ENCODE peak calls at places on chromosome 19, in seven cellular contexts. One of them, this sample, is unnamed.

GRCh38 chr19:4374451-4375163 is 25.7 kb downstream of the SH3GL1 start:
- DNase-seq in cardiac muscle cell: peak
- DNase-seq in ELR: peak
- DNase-seq in retinal pigment epithelial cell: no peak
- DNase-seq in lower leg skin: peak
- DNase-seq in SJSA1: peak
- DNase-seq in A549: peak
- DNase-seq in this sample: no peak

GRCh38 chr19:485122-485521 is 11.2 kb upstream of the MADCAM1 start:
- DNase-seq in retinal pigment epithelial cell: no peak
- DNase-seq in ELR: no peak
- DNase-seq in SJSA1: no peak
- DNase-seq in lower leg skin: no peak
- DNase-seq in cardiac muscle cell: no peak
- DNase-seq in A549: no peak
- DNase-seq in this sample: no peak

GRCh38 chr19:48638831-48639381 is 1.7 kb upstream of the DBP start:
- DNase-seq in ELR: no peak
- DNase-seq in lower leg skin: no peak
- DNase-seq in cardiac muscle cell: no peak
- DNase-seq in A549: no peak
- DNase-seq in SJSA1: no peak
- DNase-seq in retinal pigment epithelial cell: no peak
- DNase-seq in this sample: no peak

GRCh38 chr19:42420055-42420544 is 7.1 kb downstream of the LIPE start:
- DNase-seq in ELR: peak
- DNase-seq in lower leg skin: no peak
- DNase-seq in SJSA1: no peak
- DNase-seq in cardiac muscle cell: peak
- DNase-seq in A549: peak
- DNase-seq in retinal pigment epithelial cell: no peak
- DNase-seq in this sample: peak

GRCh38 chr19:42279902-42280760 is 11.1 kb downstream of the CIC start:
- DNase-seq in lower leg skin: peak
- DNase-seq in ELR: peak
- DNase-seq in A549: peak
- DNase-seq in retinal pigment epithelial cell: peak
- DNase-seq in cardiac muscle cell: peak
- DNase-seq in SJSA1: peak
- DNase-seq in this sample: peak

GRCh38 chr19:23075031-23075733 is 41.6 kb upstream of the ZNF730 start:
- DNase-seq in ELR: peak
- DNase-seq in lower leg skin: peak
- DNase-seq in cardiac muscle cell: peak
- DNase-seq in A549: no peak
- DNase-seq in retinal pigment epithelial cell: peak
- DNase-seq in SJSA1: no peak
- DNase-seq in this sample: no peak

GRCh38 chr19:41575998-41576397 is at the start of gene CEACAM21:
- DNase-seq in ELR: no peak
- DNase-seq in lower leg skin: no peak
- DNase-seq in A549: no peak
- DNase-seq in retinal pigment epithelial cell: no peak
- DNase-seq in SJSA1: no peak
- DNase-seq in cardiac muscle cell: no peak
- DNase-seq in this sample: peak

GRCh38 chr19:39097721-39098120 is 13.6 kb downstream of the ACP7 start:
- DNase-seq in A549: no peak
- DNase-seq in cardiac muscle cell: no peak
- DNase-seq in lower leg skin: no peak
- DNase-seq in ELR: no peak
- DNase-seq in SJSA1: no peak
- DNase-seq in retinal pigment epithelial cell: no peak
- DNase-seq in this sample: no peak

GRCh38 chr19:51440052-51440451 is 18.2 kb downstream of the SIGLEC8 start:
- DNase-seq in cardiac muscle cell: no peak
- DNase-seq in retinal pigment epithelial cell: no peak
- DNase-seq in ELR: no peak
- DNase-seq in lower leg skin: no peak
- DNase-seq in A549: no peak
- DNase-seq in SJSA1: no peak
- DNase-seq in this sample: no peak

GRCh38 chr19:35879770-35880317 is 11.5 kb downstream of the APLP1 start:
- DNase-seq in A549: peak
- DNase-seq in ELR: peak
- DNase-seq in lower leg skin: peak
- DNase-seq in retinal pigment epithelial cell: no peak
- DNase-seq in SJSA1: peak
- DNase-seq in cardiac muscle cell: peak
- DNase-seq in this sample: peak

GRCh38 chr19:45768644-45769053 is 403 bp downstream of the SIX5 start:
- DNase-seq in lower leg skin: no peak
- DNase-seq in retinal pigment epithelial cell: no peak
- DNase-seq in SJSA1: no peak
- DNase-seq in cardiac muscle cell: peak
- DNase-seq in A549: peak
- DNase-seq in ELR: peak
- DNase-seq in this sample: peak

GRCh38 chr19:9848060-9848459 is 12.9 kb downstream of the PIN1 start:
- DNase-seq in lower leg skin: no peak
- DNase-seq in cardiac muscle cell: no peak
- DNase-seq in SJSA1: no peak
- DNase-seq in retinal pigment epithelial cell: no peak
- DNase-seq in ELR: peak
- DNase-seq in A549: no peak
- DNase-seq in this sample: peak

GRCh38 chr19:45929247-45929646 is 14.7 kb upstream of the NANOS2 start:
- DNase-seq in lower leg skin: no peak
- DNase-seq in cardiac muscle cell: no peak
- DNase-seq in SJSA1: no peak
- DNase-seq in ELR: no peak
- DNase-seq in retinal pigment epithelial cell: no peak
- DNase-seq in A549: no peak
- DNase-seq in this sample: no peak

GRCh38 chr19:48608798-48609263 is 2.3 kb downstream of the SPACA4 start:
- DNase-seq in cardiac muscle cell: peak
- DNase-seq in A549: peak
- DNase-seq in ELR: peak
- DNase-seq in SJSA1: no peak
- DNase-seq in retinal pigment epithelial cell: no peak
- DNase-seq in lower leg skin: no peak
- DNase-seq in this sample: peak

GRCh38 chr19:54188224-54188871 is 1.0 kb downstream of the MBOAT7 start:
- DNase-seq in retinal pigment epithelial cell: no peak
- DNase-seq in SJSA1: peak
- DNase-seq in cardiac muscle cell: peak
- DNase-seq in ELR: peak
- DNase-seq in A549: peak
- DNase-seq in lower leg skin: no peak
- DNase-seq in this sample: no peak